ENCODE peak calls at places on chromosome 19, in six cellular contexts. R, C, O, M, I and G are unnamed samples. For H3K4me1, the result is how much of the 10 kb centered on the place peaks cover.

GRCh38 chr19:29583196-29584006 is 22.7 kb upstream of the POP4 start:
- DNase-seq in C (no peak), O (no peak), M (no peak), I (no peak), R (no peak), G (no peak)

GRCh38 chr19:39405261-39405912 is 1.3 kb upstream of the ZFP36 start:
- DNase-seq in M (no peak), R (no peak), C (no peak), I (no peak), O (no peak), G (peak)

GRCh38 chr19:30719189-30719990 is 347.2 kb downstream of the ZNF536 start:
- DNase-seq in M (peak), R (peak), C (peak), O (no peak), I (peak), G (peak)

GRCh38 chr19:28437390-28438346 is 775.3 kb downstream of the UQCRFS1 start:
- DNase-seq in M (peak), O (no peak), I (no peak), C (no peak), R (no peak), G (no peak)

GRCh38 chr19:48578891-48579290 is 26.9 kb downstream of the SULT2B1 start:
- DNase-seq in O (no peak), R (no peak), I (no peak), M (no peak), C (no peak), G (no peak)

GRCh38 chr19:34601071-34601470 is 75.9 kb downstream of the SCGB2B2 start:
- DNase-seq in R (no peak), C (no peak), M (no peak), O (no peak), I (no peak), G (no peak)

GRCh38 chr19:31109626-31110025 is 239.6 kb downstream of the TSHZ3 start:
- DNase-seq in R (no peak), I (no peak), C (no peak), M (no peak), O (no peak), G (no peak)

GRCh38 chr19:15304140-15304705 is 28.1 kb downstream of the BRD4 start:
- DNase-seq in M (no peak), O (peak), C (no peak), I (peak), R (peak), G (peak)

GRCh38 chr19:489418-490196 is 6.7 kb upstream of the MADCAM1 start:
- DNase-seq in O (no peak), R (no peak), C (peak), M (no peak), I (no peak), G (no peak)

GRCh38 chr19:29467824-29468401 is 57.9 kb upstream of the VSTM2B start:
- DNase-seq in I (no peak), R (no peak), M (no peak), O (no peak), C (no peak), G (no peak)

GRCh38 chr19:11849264-11849615 is 714 bp downstream of the ZNF439 start:
- DNase-seq in I (no peak), M (no peak), C (no peak), O (no peak), R (no peak), G (no peak)

GRCh38 chr19:20162821-20163220 is 4.2 kb upstream of the ZNF486 start:
- DNase-seq in I (no peak), O (no peak), R (no peak), C (no peak), M (peak), G (no peak)

GRCh38 chr19:5707576-5708575 is 12.1 kb downstream of the LONP1 start:
- DNase-seq in O (no peak), C (no peak), R (no peak), M (no peak), I (no peak), G (no peak)

GRCh38 chr19:19539738-19540703 is 2.0 kb downstream of the CILP2 start:
- DNase-seq in O (no peak), I (peak), M (peak), C (peak), R (peak), G (peak)

GRCh38 chr19:43316591-43317319 is 36.7 kb upstream of the CD177 start:
- DNase-seq in O (no peak), R (no peak), C (no peak), M (no peak), I (no peak), G (no peak)

GRCh38 chr19:20271215-20271926 is 104.4 kb downstream of the ZNF486 start:
- DNase-seq in I (no peak), R (no peak), O (no peak), C (no peak), M (peak), G (no peak)

GRCh38 chr19:18698321-18699167 is 15.1 kb downstream of the CRTC1 start:
- DNase-seq in R (no peak), O (no peak), I (no peak), C (no peak), M (no peak), G (no peak)

GRCh38 chr19:11693505-11694499 is 44.9 kb downstream of the ZNF823 start:
- DNase-seq in O (no peak), C (no peak), M (no peak), R (no peak), I (no peak), G (no peak)

GRCh38 chr19:51552996-51553725 is 17.9 kb upstream of the ZNF175 start:
- DNase-seq in C (peak), R (no peak), I (peak), O (no peak), M (peak), G (peak)

GRCh38 chr19:53647792-53648191 is 16.0 kb downstream of the DPRX start:
- DNase-seq in I (no peak), R (no peak), M (no peak), O (no peak), C (no peak), G (no peak)

GRCh38 chr19:39218230-39219007 is 14.4 kb upstream of the SYCN start:
- DNase-seq in M (no peak), C (no peak), R (no peak), I (no peak), O (no peak), G (no peak)

GRCh38 chr19:56297010-56297409 is 17.6 kb downstream of the ZSCAN5A start:
- DNase-seq in C (no peak), O (no peak), R (no peak), M (no peak), I (no peak), G (no peak)

GRCh38 chr19:56304243-56304642 is 10.4 kb downstream of the ZSCAN5A start:
- DNase-seq in C (no peak), M (no peak), R (no peak), O (no peak), I (no peak), G (no peak)

GRCh38 chr19:56301152-56301551 is 13.5 kb downstream of the ZSCAN5A start:
- DNase-seq in M (no peak), C (no peak), R (no peak), O (no peak), I (no peak), G (no peak)

GRCh38 chr19:56299688-56300087 is 15.0 kb downstream of the ZSCAN5A start:
- DNase-seq in O (no peak), M (no peak), I (no peak), R (no peak), C (no peak), G (no peak)

GRCh38 chr19:56301886-56302620 is 12.6 kb downstream of the ZSCAN5A start:
- DNase-seq in M (no peak), R (no peak), C (no peak), I (no peak), O (no peak), G (no peak)
- TF ChIP-seq CTCF in M (no peak), R (no peak), C (no peak), I (no peak), O (no peak), G (no peak)

DNA sequence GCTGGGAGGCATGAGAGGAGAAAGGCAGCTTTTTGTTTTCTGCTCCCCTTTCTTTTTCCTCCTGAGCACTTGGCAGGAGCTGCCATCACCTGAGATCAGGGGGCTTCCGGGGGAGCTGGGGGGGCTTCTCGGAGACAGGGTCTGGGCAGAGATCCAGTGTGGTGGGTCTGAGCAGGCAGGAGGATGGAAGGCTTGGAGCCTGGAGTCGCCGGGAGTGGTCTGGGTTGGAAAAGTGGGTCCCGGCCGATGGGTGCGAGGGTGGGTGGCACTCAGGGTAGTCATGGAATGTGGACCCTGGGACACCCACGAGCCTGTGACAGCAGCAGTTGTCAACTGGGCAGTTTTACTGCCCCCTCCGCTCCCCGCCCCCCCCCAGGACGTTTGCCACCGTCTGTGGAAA is 2.2 kb upstream of the ADM5 start:
- DNase-seq in O (no peak), I (no peak), C (no peak), R (no peak), M (no peak), G (no peak)
- H3K4me1 ChIP-seq in O (under half), I (half or more), C (under half), R (under half), M (under half), G (under half)

GRCh38 chr19:46786236-46787039 is 2.0 kb downstream of the SLC1A5 start:
- DNase-seq in R (peak), I (peak), O (peak), M (peak), C (peak), G (peak)
- TF ChIP-seq CTCF in R (no peak), I (no peak), O (no peak), M (no peak), C (no peak), G (no peak)

GRCh38 chr19:17078920-17079709 is 3.5 kb downstream of the MYO9B start:
- DNase-seq in I (no peak), O (no peak), R (no peak), C (no peak), M (peak), G (no peak)
- H3K4me1 ChIP-seq in I (half or more), O (half or more), R (under half), C (under half), M (under half), G (half or more)

DNA sequence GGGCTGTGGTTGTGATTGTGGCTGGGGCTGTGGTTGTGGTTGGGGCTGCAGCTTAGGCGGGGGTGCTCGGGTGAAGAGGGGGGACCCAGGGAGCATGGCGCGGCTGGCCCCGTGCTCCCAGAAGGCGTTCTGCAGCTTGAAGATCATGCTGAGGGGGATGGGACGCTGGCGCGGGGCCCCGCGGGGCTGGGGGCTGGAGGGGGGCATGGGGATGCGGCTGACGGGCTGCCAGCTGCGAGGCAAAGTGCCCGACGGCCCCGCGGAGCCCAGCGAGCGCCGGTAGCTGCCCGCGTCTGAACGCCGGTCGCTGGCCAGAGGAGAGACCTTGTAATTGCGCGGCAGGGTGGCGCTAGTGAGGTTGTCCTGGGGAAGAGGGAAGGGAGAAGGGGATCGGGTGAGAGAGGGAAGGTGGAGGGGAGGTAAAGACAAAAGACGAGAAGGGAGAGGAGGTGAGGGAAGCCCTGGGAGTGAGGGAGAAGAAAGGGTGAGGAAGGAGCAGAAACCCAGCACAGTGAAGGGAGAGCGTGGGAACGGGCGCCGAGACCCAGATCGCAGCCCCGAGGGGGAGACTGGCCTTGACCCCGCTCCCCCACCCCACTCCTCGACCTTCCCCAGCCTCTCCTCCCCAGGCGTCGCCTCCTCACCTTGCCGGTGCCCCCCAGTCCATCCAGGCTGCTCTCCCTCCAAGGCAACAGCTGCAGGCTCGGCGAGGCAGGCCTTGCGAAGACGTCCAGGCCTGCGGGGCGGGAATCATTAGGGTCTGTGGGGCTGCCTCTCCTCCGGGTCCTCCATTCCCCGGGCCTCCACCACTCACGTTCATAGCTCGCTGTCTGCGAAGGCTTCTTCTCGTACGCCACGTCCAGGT is 9.1 kb downstream of the PPP1R13L start:
- DNase-seq in C (no peak), M (no peak), R (no peak), O (no peak), I (no peak), G (no peak)
- TF ChIP-seq CTCF in C (no peak), M (no peak), R (no peak), O (no peak), I (no peak), G (no peak)